ENCODE peak calls at places on chromosomes 16 and 17, in four cellular contexts. U is SK-N-SH, W is ovary, I is HepG2. M is an unnamed sample. For H3K4me1 and H3K9me3, the result is how much of the 10 kb centered on the place peaks cover.

GRCh38 chr16:75702247-75702646 is 986 bp upstream of the DUXB start:
- DNase-seq in U (no peak), I (peak), W (no peak), M (no peak)

GRCh38 chr17:17420561-17421269 is 56.1 kb upstream of the MED9 start:
- DNase-seq in I (no peak), U (no peak), W (no peak), M (peak)

GRCh38 chr16:67173808-67174705 is 3.7 kb downstream of the NOL3 start:
- DNase-seq in W (peak), I (peak), U (peak), M (peak)

GRCh38 chr17:62000186-62000585 is 64.9 kb downstream of the MED13 start:
- DNase-seq in I (no peak), W (no peak), U (no peak), M (no peak)

GRCh38 chr17:44956998-44957981 is 9.7 kb upstream of the KIF18B start:
- DNase-seq in I (no peak), W (no peak), U (peak), M (peak)

GRCh38 chr16:89094252-89094901 is 725 bp downstream of the ACSF3 start:
- DNase-seq in W (no peak), I (peak), U (peak), M (peak)

GRCh38 chr17:42276359-42276608 is at the start of gene STAT5B:
- DNase-seq in W (peak), I (no peak), U (peak), M (peak)

GRCh38 chr17:76138234-76138895 is 2.7 kb downstream of the FOXJ1 start:
- DNase-seq in U (peak), W (no peak), I (peak), M (peak)

GRCh38 chr17:16975266-16975651 is 3.3 kb upstream of the TNFRSF13B start:
- DNase-seq in U (no peak), I (no peak), W (no peak), M (no peak)

GRCh38 chr17:21198411-21198810 is 15.6 kb downstream of the TMEM11 start:
- DNase-seq in W (no peak), I (no peak), U (no peak), M (no peak)

GRCh38 chr17:21194688-21195087 is 19.3 kb downstream of the TMEM11 start:
- DNase-seq in U (peak), I (no peak), W (peak), M (no peak)

GRCh38 chr17:21194210-21194609 is 19.8 kb downstream of the TMEM11 start:
- DNase-seq in I (no peak), U (peak), W (no peak), M (peak)

GRCh38 chr17:21193031-21193430 is 20.9 kb downstream of the TMEM11 start:
- DNase-seq in U (no peak), W (no peak), I (no peak), M (peak)

GRCh38 chr17:21196126-21196525 is 17.8 kb downstream of the TMEM11 start:
- DNase-seq in U (no peak), W (no peak), I (no peak), M (peak)
- H3K4me1 ChIP-seq in U (under half), W (under half), I (under half), M (under half)

DNA sequence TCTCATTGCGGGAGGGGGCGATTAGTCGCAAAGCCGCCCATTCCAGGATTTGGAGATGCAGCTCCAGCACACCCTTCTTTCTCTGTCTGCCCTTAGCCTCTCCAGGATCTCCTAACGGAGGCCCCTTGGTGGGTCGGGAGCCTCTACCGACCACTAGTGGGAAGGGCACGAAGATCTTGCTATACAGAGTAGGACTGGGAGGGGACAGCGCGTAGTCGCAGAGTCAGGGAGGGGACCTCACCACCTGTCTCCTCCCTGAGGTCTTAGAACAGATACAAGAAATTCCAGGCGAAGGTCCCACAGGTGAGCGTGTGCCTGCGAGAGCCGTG is 569 bp upstream of the SMTNL2 start:
- DNase-seq in U (peak), W (peak), I (no peak), M (peak)
- TF ChIP-seq CTCF in U (peak), W (peak), I (peak), M (peak)

DNA sequence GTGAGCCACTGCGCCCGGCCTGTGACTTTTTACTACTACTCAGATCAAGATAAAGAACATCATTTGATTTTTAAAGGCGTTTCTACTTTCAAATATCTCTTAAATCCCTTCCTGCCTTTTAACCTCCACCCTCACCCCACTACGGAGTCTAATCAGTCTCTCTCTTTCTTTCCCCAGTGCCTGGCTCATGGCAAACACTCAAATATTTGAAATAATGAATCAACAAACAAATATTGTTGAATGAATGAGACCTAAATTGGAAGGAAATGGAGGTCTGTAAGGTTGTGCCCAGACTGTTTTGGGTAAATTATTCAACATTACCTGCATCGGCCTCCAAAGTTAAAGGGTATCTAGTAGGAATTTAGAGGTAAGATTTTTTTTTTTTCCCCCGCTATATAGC is 14.7 kb downstream of the COPZ2 start:
- DNase-seq in W (no peak), I (no peak), U (peak), M (no peak)
- H3K9me3 ChIP-seq in W (under half), I (under half), U (under half), M (under half)

DNA sequence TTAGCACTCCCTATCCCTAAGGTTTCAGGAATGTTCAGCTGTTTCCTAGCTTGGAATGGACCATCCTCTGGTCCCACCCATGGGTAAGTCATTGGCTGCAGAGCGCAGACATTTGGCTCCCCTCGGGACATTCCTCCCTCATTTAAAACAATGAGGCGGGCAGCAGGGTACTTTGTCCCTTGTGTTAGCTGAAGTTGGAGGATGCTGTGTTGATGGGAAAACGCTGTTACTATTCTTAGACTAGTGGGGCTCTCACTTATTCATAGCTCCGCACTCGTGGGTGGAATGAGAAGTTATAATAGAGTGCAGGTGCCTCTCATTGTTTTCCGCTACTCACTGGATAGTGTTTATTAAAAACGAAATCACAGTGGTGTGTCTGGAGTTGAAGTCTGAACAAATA is 673.9 kb downstream of the WWOX start:
- DNase-seq in I (no peak), U (no peak), W (no peak), M (no peak)
- H3K4me1 ChIP-seq in I (under half), U (under half), W (under half), M (under half)

GRCh38 chr16:29192329-29193247 is 207.7 kb downstream of the LAT start:
- DNase-seq in U (no peak), I (no peak), W (peak), M (no peak)
- TF ChIP-seq CTCF in U (no peak), I (peak), W (no peak), M (no peak)

M was measured in osteoblast.